ENCODE peak calls at places on chromosomes 12 and 14, in seven cellular contexts. Y is astrocyte of the cerebellum; R is GM20000; U is body of pancreas; T is colonic mucosa; A is CD4-positive, alpha-beta T cell; M is GM13977. O is an unnamed sample.

GRCh38 chr14:22039938-22040780 is 366.5 kb upstream of the OR4E1 start:
- DNase-seq in Y (no peak), R (no peak), U (no peak), T (no peak), A (peak), M (no peak), O (no peak)

GRCh38 chr12:28497889-28498411 is 307.7 kb downstream of the CCDC91 start:
- DNase-seq in Y (peak), R (peak), U (no peak), T (no peak), A (no peak), M (peak), O (peak)

GRCh38 chr14:58923751-58924405 is 264.6 kb upstream of the DAAM1 start:
- DNase-seq in Y (no peak), R (no peak), U (no peak), T (no peak), A (no peak), M (no peak), O (no peak)

GRCh38 chr14:99579077-99579836 is 24.8 kb downstream of the CCDC85C start:
- DNase-seq in Y (no peak), R (no peak), U (peak), T (peak), A (no peak), M (no peak), O (no peak)

GRCh38 chr14:51394391-51394790 is 154.3 kb downstream of the TMX1 start:
- DNase-seq in Y (no peak), R (no peak), U (no peak), T (no peak), A (no peak), M (no peak), O (no peak)

GRCh38 chr12:7021956-7022355 is 3.7 kb upstream of the LPCAT3 start:
- DNase-seq in Y (no peak), R (no peak), U (no peak), T (no peak), A (no peak), M (no peak), O (no peak)

GRCh38 chr12:46825526-46826414 is at the start of gene SLC38A4:
- DNase-seq in Y (peak), R (no peak), U (peak), T (peak), A (no peak), M (no peak), O (no peak)

GRCh38 chr14:91258021-91258618 is 13.6 kb upstream of the GPR68 start:
- DNase-seq in Y (no peak), R (no peak), U (no peak), T (no peak), A (no peak), M (no peak), O (no peak)

GRCh38 chr14:72387727-72388126 is 455.5 kb downstream of the RGS6 start:
- DNase-seq in Y (no peak), R (no peak), U (no peak), T (no peak), A (no peak), M (no peak), O (no peak)

GRCh38 chr14:41749425-41749824 is 142.7 kb downstream of the LRFN5 start:
- DNase-seq in Y (no peak), R (peak), U (no peak), T (no peak), A (no peak), M (no peak), O (no peak)

GRCh38 chr14:93085916-93086315 is 29.8 kb downstream of the ITPK1 start:
- DNase-seq in Y (no peak), R (no peak), U (no peak), T (no peak), A (no peak), M (peak), O (no peak)

GRCh38 chr14:73468808-73469386 is 10.6 kb upstream of the NUMB start:
- DNase-seq in Y (no peak), R (no peak), U (no peak), T (no peak), A (no peak), M (no peak), O (no peak)

GRCh38 chr14:85731198-85731597 is 201.3 kb downstream of the FLRT2 start:
- DNase-seq in Y (peak), R (no peak), U (no peak), T (no peak), A (no peak), M (no peak), O (no peak)

GRCh38 chr14:56172571-56172971 is 54.4 kb downstream of the PELI2 start:
- DNase-seq in Y (peak), R (no peak), U (no peak), T (no peak), A (no peak), M (no peak), O (no peak)

GRCh38 chr12:110704750-110705149 is 15.8 kb upstream of the HVCN1 start:
- DNase-seq in Y (no peak), R (peak), U (peak), T (no peak), A (no peak), M (no peak), O (no peak)
- TF ChIP-seq CTCF in Y (peak), R (peak), U (peak), T (peak), A (no peak), M (peak), O (peak)

GRCh38 chr14:33848706-33849454 is 102.0 kb downstream of the EGLN3 start:
- DNase-seq in Y (peak), R (peak), U (peak), T (peak), A (no peak), M (no peak), O (peak)
- TF ChIP-seq CTCF in Y (peak), R (peak), U (peak), T (peak), A (no peak), M (peak), O (peak)

GRCh38 chr14:65173973-65174693 is 71.8 kb upstream of the MAX start:
- DNase-seq in Y (no peak), R (no peak), U (no peak), T (no peak), A (no peak), M (no peak), O (no peak)

GRCh38 chr14:65169351-65169750 is 67.0 kb upstream of the MAX start:
- DNase-seq in Y (no peak), R (peak), U (no peak), T (no peak), A (no peak), M (peak), O (peak)

GRCh38 chr14:65168840-65169239 is 66.5 kb upstream of the MAX start:
- DNase-seq in Y (no peak), R (no peak), U (no peak), T (no peak), A (no peak), M (peak), O (no peak)

GRCh38 chr14:65170318-65170717 is 68.0 kb upstream of the MAX start:
- DNase-seq in Y (no peak), R (no peak), U (no peak), T (no peak), A (no peak), M (no peak), O (no peak)

DNA sequence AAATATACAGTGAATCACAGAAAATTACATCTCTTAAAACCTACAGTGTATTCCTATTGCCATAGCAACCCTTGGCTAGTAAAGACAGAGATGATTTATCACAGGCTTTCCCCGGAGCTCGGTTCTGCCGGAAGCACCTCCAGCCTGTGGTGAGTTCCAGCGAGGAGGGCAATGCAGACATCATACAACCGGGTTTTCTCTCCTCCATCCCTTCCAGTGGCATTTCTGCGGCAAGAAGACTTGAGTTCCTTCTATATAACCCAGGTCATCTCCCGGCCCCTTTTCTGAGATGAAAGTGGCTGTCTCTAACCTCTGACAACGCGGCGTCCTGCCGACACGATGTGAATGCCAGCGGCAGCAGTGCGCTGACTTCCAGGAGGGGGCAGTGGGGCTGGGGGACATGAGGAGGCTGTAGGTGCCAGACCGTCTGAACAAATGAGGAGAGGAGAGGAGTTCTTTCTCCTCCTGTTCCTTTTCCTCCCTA is 68.5 kb upstream of the MAX start:
- DNase-seq in Y (peak), R (peak), U (peak), T (peak), A (peak), M (peak), O (peak)
- TF ChIP-seq CTCF in Y (peak), R (peak), U (no peak), T (no peak), A (no peak), M (peak), O (peak)

GRCh38 chr14:90193925-90194324 is 62.4 kb upstream of the PSMC1 start:
- DNase-seq in Y (no peak), R (no peak), U (no peak), T (peak), A (no peak), M (no peak), O (no peak)
- TF ChIP-seq CTCF in Y (peak), R (peak), U (no peak), T (peak), A (peak), M (peak), O (peak)

DNA sequence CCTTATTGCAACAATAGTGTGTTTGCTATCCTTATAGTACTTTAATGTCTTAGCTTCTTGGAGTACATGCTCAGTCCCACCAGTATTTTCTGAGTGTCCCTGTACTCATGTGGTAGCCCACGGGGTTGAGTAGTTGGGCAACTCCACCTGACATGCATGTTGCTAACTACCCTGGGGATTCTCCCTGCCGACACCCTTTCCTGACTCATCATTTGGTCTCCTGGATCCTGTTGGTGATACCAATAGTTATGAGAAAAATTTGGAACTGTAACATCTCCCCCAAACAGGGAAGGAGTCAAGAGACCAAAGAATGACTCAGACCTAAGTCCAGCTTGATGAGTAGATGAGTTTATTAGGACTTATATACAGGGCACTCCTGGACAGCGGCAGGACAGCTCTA is 101.6 kb downstream of the BRMS1L start:
- DNase-seq in Y (no peak), R (no peak), U (no peak), T (no peak), A (no peak), M (no peak), O (no peak)
- TF ChIP-seq CTCF in Y (no peak), R (no peak), U (no peak), T (no peak), A (no peak), M (no peak), O (no peak)

DNA sequence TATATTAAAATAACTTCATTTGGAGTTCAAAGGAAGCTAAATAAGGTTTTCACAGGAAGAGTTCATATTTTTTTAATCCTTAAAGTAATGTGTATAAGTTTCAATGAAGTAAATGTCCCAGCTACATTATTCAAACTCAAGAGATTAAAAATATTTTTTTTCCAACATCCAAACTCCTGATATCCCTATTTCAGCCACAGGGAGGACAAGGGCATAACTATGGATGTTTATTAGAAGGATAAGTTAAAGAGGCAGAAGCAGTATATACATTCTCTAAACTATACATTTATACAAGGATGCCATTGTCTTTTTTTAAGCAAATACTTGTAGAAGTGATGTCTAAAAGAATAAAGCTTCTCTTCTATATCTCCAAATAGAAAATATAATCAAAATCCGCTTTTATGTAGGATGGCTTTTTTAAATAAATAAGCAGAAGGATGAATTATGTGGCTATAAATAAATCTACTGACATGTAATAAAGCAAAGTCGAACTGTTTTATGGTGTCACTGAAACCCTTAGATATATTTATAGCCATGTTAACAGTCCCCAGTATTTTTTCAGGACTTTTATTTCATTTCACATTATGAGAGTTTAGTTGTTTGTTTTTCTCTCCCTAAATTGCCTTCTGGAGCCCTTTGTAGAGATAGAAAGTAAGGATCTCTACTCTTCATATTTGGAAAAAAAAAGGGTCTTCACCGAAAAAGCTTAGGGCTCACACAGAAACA is 936.5 kb downstream of the DIO2 start:
- DNase-seq in Y (no peak), R (no peak), U (no peak), T (no peak), A (no peak), M (no peak), O (no peak)
- TF ChIP-seq CTCF in Y (no peak), R (no peak), U (no peak), T (no peak), A (no peak), M (no peak), O (no peak)